ENCODE peak calls at places on chromosomes 12 and 14, in six cellular contexts. O is HepG2, L is A549, N is K562, H is GM12878, K is endothelial cell of umbilical vein. P is an unnamed sample.

GRCh38 chr12:93569656-93570551 is 2.6 kb upstream of the SOCS2 start:
- DNase-seq in O (peak), L (peak), N (peak), H (no peak), K (peak), P (peak)

GRCh38 chr12:28027328-28027727 is 54.8 kb upstream of the PTHLH start:
- DNase-seq in O (no peak), L (no peak), N (no peak), H (no peak), K (no peak), P (no peak)

GRCh38 chr14:24136684-24137528 is 912 bp downstream of the PSME1 start:
- DNase-seq in O (no peak), L (no peak), N (no peak), H (no peak), K (no peak), P (peak)

GRCh38 chr14:76763362-76764041 is 2.2 kb downstream of the VASH1 start:
- DNase-seq in O (no peak), L (no peak), N (no peak), H (no peak), K (peak), P (no peak)

GRCh38 chr12:80837342-80837978 is 100.3 kb downstream of the LIN7A start:
- DNase-seq in O (peak), L (peak), N (peak), H (no peak), K (peak), P (peak)

GRCh38 chr14:29242755-29243340 is 476.3 kb downstream of the FOXG1 start:
- DNase-seq in O (no peak), L (no peak), N (no peak), H (no peak), K (peak), P (no peak)

GRCh38 chr12:79006306-79006705 is 141.7 kb downstream of the SYT1 start:
- DNase-seq in O (no peak), L (no peak), N (no peak), H (no peak), K (no peak), P (peak)

GRCh38 chr12:132296063-132296462 is 33.3 kb downstream of the GALNT9 start:
- DNase-seq in O (no peak), L (no peak), N (no peak), H (no peak), K (no peak), P (no peak)

GRCh38 chr14:47763188-47763854 is 87.9 kb upstream of the MDGA2 start:
- DNase-seq in O (no peak), L (no peak), N (no peak), H (no peak), K (no peak), P (no peak)

GRCh38 chr12:89542912-89543592 is 17.2 kb upstream of the POC1B start:
- DNase-seq in O (peak), L (peak), N (peak), H (peak), K (peak), P (peak)

GRCh38 chr12:46110928-46111699 is 120.7 kb upstream of the SCAF11 start:
- DNase-seq in O (peak), L (no peak), N (no peak), H (no peak), K (no peak), P (no peak)

GRCh38 chr12:46109343-46110219 is 119.2 kb upstream of the SCAF11 start:
- DNase-seq in O (no peak), L (no peak), N (no peak), H (no peak), K (no peak), P (no peak)

GRCh38 chr12:46110220-46110700 is 119.9 kb upstream of the SCAF11 start:
- DNase-seq in O (no peak), L (no peak), N (no peak), H (no peak), K (no peak), P (no peak)

GRCh38 chr12:46107591-46107990 is 117.2 kb upstream of the SCAF11 start:
- DNase-seq in O (no peak), L (no peak), N (no peak), H (no peak), K (no peak), P (no peak)

GRCh38 chr12:46108721-46109120 is 118.3 kb upstream of the SCAF11 start:
- DNase-seq in O (no peak), L (no peak), N (no peak), H (peak), K (no peak), P (no peak)
- TF ChIP-seq MYC in O (no peak), L (no peak), N (no peak), H (no peak), K (no peak), P (no peak)

DNA sequence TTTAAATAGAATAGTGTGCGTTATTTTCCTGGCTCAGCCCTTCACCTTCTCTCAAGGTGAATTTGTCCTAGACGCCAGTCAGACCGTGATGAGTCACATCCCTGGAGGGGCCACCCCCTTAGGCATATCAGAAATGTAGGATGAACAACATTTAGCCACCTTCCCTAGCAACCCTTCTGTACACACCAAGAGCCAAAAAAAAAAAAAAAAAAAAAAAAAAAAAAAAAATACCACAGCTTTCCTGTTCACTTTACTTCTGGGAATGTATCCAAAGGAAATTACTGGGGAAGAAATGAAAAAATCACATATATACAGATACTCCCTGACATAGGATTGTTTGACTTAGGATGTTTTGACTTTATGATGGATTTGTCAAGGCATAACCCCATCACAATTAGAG is 68.3 kb upstream of the BDKRB2 start:
- DNase-seq in O (no peak), L (no peak), N (no peak), H (no peak), K (peak), P (no peak)
- TF ChIP-seq MAX in O (no peak), L (no peak), N (no peak), H (no peak), K (no peak), P (no peak)

DNA sequence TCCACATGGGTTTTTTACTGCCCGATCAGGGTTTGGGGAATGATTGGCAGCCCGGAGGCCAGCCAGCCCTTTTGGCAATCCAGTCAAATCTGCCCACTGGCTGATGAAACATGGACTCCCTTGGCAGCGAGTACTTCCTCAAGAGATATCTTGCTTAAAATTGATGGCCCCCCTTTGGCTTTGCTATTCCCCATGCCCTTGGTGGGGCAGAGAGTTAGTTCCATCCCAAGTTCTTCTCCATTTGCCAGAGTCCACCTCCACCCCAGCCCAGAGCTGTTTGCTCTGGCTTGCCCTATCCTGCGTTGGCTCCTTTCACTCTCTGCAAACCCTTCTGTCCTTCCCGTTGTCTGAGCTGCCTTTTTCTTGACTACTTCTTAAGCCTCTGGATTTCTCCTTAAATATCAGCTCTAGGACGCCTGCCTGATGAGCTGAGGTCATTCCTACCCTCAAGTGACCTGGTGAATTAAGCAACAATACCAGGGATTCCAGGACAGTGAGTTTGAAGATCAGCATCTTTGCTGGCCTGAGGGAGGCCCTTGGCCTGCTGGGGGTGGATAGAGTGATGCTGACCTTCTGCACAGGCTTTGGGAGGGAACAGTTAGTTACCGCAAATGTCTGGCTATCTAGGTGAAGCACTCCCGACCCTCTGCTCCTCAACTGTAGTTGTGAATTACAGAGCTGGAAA is 212.0 kb downstream of the CACNA1C start:
- DNase-seq in O (no peak), L (no peak), N (no peak), H (no peak), K (no peak), P (no peak)
- TF ChIP-seq POLR2A in O (no peak), L (no peak), N (no peak), H (no peak), K (no peak), P (no peak)

GRCh38 chr12:1575799-1576401 is 18.5 kb downstream of the FBXL14 start:
- DNase-seq in O (no peak), L (no peak), N (no peak), H (no peak), K (no peak), P (peak)
- TF ChIP-seq MYC in O (no peak), L (no peak), N (no peak), H (no peak), K (no peak), P (no peak)

DNA sequence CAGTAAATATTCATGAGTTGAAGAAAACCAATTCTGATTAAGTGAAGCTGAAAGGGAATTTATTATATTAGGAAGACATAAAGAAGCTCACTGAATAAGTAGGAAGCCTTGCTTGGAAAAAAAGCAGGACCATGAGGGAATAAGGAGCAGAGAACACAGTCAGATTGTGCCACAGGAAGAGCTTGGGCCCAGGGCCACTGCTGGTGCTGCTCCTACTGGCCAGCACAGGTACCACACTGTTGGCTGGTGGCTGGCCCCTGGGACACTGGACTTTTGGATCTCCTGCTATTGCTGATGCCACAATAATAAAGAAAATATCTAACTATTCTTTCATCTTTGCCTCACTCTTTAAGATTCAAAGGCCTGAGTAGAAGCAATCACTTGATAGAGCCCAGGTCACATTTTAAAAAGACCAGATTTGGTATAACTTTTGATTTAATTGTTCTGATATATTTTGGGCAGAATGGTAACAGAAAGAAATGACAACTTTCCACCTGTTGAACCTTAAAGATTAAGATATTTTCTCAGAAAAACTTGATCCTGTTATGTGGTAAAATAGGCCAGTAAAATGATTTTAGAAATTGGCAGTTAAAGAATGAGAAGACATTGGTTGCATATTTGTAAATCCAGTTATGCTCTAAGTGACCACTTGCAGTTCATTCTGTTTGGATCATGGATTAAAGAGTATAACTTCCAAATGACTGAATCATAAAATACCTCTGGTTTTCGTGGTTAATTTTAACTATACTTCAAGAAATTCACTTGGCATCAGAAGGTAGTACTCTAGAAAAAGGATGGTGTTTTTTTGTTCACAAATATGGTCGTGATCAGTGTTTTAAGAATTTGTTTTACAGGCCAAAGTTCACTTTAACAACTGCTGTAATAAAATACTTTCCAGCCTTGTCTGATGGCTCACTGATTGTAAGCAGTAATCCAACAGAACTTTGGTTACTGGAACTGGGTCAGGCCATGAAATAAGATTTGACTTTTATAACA is 68.3 kb downstream of the DERA start:
- DNase-seq in O (peak), L (peak), N (peak), H (no peak), K (peak), P (peak)
- TF ChIP-seq MAX in O (no peak), L (no peak), N (no peak), H (no peak), K (no peak), P (no peak)

P was measured in NB4.